ENCODE peak calls at places on chromosome 5, in four cellular contexts. E, V, N and B are unnamed samples.
A peak's percentile ranks its signal among the peaks of the same experiment; 100 is the strongest.

GRCh38 chr5:42767491-42768105 is 11.0 kb downstream of the CCDC152 start:
- DNase-seq in N (no peak), E (peak; percentile 61), V (peak; percentile 65), B (no peak)

GRCh38 chr5:115372121-115372520 is 75.7 kb upstream of the CCDC112 start:
- DNase-seq in V (peak; percentile 46), N (no peak), E (peak; percentile 20), B (peak; percentile 24)

GRCh38 chr5:17813214-17813613 is 179.0 kb downstream of the TAF11L14 start:
- DNase-seq in E (no peak), V (no peak), N (no peak), B (no peak)

GRCh38 chr5:135033026-135033861 is 784 bp downstream of the PITX1 start:
- DNase-seq in E (peak; percentile 12), V (peak; percentile 30), N (no peak), B (peak; percentile 47)

GRCh38 chr5:135324897-135325650 is 74.0 kb downstream of the MACROH2A1 start:
- DNase-seq in N (no peak), V (no peak), E (no peak), B (no peak)

GRCh38 chr5:95780597-95780996 is 41.9 kb downstream of the GLRX start:
- DNase-seq in N (no peak), V (no peak), E (peak; percentile 21), B (no peak)

GRCh38 chr5:158028349-158028748 is 169.4 kb upstream of the CLINT1 start:
- DNase-seq in E (no peak), N (no peak), V (no peak), B (no peak)

GRCh38 chr5:81971086-81971693 is 633 bp upstream of the ATG10 start:
- DNase-seq in V (peak; percentile 42), N (no peak), E (peak; percentile 34), B (peak; percentile 20)

GRCh38 chr5:168328804-168329203 is 37.4 kb downstream of the WWC1 start:
- DNase-seq in E (no peak), V (no peak), N (no peak), B (peak; percentile 34)

GRCh38 chr5:107666051-107666655 is 4.6 kb downstream of the EFNA5 start:
- DNase-seq in N (no peak), V (peak; percentile 25), E (no peak), B (no peak)

GRCh38 chr5:131109540-131110255 is 55.4 kb downstream of the HINT1 start:
- DNase-seq in E (peak; percentile 57), V (peak; percentile 62), N (peak; percentile 35), B (peak; percentile 46)

GRCh38 chr5:99037668-99038067 is 108.9 kb upstream of the CHD1 start:
- DNase-seq in V (no peak), E (no peak), N (no peak), B (no peak)

GRCh38 chr5:43042626-43043399 is 2.7 kb upstream of the ANXA2R start:
- DNase-seq in E (peak; percentile 69), N (peak; percentile 62), V (peak; percentile 76), B (peak; percentile 67)

DNA sequence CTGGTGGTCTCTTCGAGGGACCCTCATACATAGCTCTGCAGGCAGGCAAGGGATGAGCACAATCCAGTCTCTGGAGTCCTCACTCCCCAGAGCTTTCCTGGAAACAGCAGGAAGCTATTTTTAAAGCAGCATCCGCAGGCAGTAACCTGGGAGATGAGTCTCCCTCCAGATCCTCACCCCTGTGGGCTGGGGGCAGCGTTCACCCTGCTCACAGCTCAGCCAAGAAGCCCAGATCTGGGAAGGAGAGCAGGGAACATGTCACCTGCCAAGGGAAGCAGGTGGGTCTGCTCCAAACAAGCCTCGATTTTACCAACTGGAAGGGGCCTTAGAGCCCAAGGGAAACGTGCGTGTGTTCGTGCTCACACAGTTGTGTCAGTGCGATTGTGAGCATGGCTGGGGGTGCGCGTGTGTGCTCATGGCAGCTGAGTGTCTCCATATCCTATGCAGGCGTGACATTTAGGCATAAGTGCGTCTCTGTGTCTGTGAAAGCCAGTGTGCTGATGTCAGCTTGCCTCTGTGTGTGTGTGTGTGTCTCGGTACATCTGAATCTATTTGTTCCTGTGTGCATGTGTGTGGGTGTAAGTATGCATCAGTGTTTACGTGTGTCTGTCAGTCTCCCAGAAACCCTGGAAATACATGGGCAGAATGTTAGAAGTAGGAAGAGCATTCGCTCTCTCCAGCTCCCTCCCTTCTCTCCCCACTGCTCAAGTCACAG is 40.6 kb upstream of the CPLX2 start:
- DNase-seq in E (no peak), N (no peak), V (no peak), B (no peak)
- H3K4me3 ChIP-seq in E (no peak overlapping the region), N (no peak overlapping the region), V (no peak overlapping the region), B (no peak overlapping the region)

GRCh38 chr5:172681421-172681820 is 40.4 kb downstream of the NEURL1B start:
- DNase-seq in E (no peak), V (no peak), N (no peak), B (no peak)

GRCh38 chr5:172685036-172685435 is 44.0 kb downstream of the NEURL1B start:
- DNase-seq in N (no peak), V (no peak), E (no peak), B (no peak)

GRCh38 chr5:172686111-172686510 is 45.0 kb downstream of the NEURL1B start:
- DNase-seq in N (no peak), V (no peak), E (no peak), B (no peak)

GRCh38 chr5:172683264-172683663 is 42.2 kb downstream of the NEURL1B start:
- DNase-seq in E (no peak), N (no peak), V (no peak), B (no peak)

DNA sequence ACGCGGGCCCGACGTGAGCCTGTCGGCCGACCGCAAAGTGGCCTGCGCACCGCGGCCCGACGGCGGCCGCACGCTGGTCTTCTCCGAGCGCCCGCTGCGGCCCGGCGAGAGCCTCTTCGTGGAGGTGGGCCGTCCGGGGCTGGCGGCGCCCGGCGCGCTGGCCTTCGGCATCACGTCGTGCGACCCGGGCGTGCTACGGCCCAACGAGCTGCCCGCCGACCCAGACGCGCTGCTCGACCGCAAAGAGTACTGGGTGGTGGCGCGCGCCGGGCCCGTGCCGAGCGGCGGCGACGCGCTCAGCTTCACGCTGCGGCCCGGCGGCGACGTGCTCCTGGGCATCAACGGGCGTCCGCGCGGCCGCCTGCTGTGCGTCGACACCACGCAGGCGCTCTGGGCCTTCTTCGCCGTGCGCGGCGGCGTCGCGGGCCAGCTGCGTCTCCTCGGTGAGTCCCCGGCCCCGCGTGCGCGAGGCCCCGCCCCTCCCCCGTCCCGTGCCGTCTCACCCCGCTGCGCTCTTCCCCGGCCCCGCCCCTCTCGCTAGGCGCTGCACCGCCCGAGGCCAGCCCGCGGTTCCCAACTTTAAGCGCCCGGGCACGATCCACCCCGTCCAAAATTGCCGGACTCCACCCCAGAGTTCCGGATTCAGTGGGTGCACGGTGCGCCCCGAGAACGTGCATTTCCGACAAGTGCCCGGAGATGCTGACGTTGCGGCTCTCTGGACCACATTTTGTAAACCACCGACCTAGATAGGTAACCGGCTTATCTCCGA is 42.8 kb downstream of the NEURL1B start:
- DNase-seq in V (no peak), N (no peak), E (no peak), B (no peak)
- H3K4me3 ChIP-seq in V (no peak overlapping the region), N (no peak overlapping the region), E (no peak overlapping the region), B (no peak overlapping the region)

DNA sequence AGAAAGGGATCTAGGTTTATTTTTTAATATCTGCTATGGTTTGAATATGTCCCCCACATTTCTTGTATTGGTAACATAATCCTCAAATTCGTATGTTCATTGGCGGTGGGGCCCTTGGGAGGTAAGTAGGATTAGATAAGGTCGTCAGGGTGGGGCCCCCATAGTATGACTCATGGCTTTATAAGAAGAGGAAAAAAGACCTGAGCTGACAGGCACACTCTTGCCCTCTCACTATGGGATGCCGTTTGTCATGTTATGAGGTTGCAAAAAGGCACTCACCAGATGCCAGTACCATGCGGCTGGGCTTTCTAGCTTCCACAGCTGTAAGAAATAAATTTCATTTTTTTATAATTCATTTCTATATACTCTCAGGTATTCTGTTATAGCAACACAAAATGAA is 67.3 kb upstream of the SGCD start:
- DNase-seq in N (no peak), V (no peak), E (no peak), B (no peak)
- H3K4me3 ChIP-seq in N (no peak overlapping the region), V (no peak overlapping the region), E (no peak overlapping the region), B (no peak overlapping the region)

GRCh38 chr5:68942169-68942568 is 151.6 kb upstream of the SLC30A5 start:
- DNase-seq in V (no peak), E (no peak), N (no peak), B (no peak)
- H3K4me3 ChIP-seq in V (no peak overlapping the region), E (no peak overlapping the region), N (no peak overlapping the region), B (no peak overlapping the region)

GRCh38 chr5:15500326-15500958 is 462 bp downstream of the FBXL7 start:
- DNase-seq in E (peak; percentile 63), V (peak; percentile 56), N (no peak), B (peak; percentile 58)
- H3K4me3 ChIP-seq in E (peak overlapping the region; percentile 75), V (peak overlapping the region; percentile 80), N (no peak overlapping the region), B (peak overlapping the region; percentile 67)

GRCh38 chr5:321233-321725 is at the start of gene AHRR:
- DNase-seq in E (peak; percentile 44), N (no peak), V (peak; percentile 59), B (peak; percentile 63)

GRCh38 chr5:321726-322251 is 275 bp downstream of the AHRR start:
- DNase-seq in E (no peak), N (no peak), V (no peak), B (no peak)

GRCh38 chr5:318931-319601 is 2.4 kb upstream of the AHRR start:
- DNase-seq in E (no peak), V (no peak), N (no peak), B (no peak)

GRCh38 chr5:322281-322941 is 897 bp downstream of the AHRR start:
- DNase-seq in N (no peak), E (no peak), V (peak; percentile 26), B (no peak)

GRCh38 chr5:320524-321232 is 836 bp upstream of the AHRR start:
- DNase-seq in N (no peak), E (no peak), V (no peak), B (no peak)
- H3K4me3 ChIP-seq in N (peak overlapping the region; percentile 39), E (peak overlapping the region; percentile 49), V (peak overlapping the region; percentile 65), B (peak overlapping the region; percentile 41)

GRCh38 chr5:36068751-36069281 is 2.1 kb upstream of the UGT3A2 start:
- DNase-seq in E (no peak), V (no peak), N (no peak), B (no peak)

GRCh38 chr5:36066001-36066539 is 612 bp downstream of the UGT3A2 start:
- DNase-seq in N (no peak), V (no peak), E (no peak), B (no peak)

GRCh38 chr5:36070687-36071571 is 4.2 kb upstream of the UGT3A2 start:
- DNase-seq in E (no peak), N (no peak), V (no peak), B (no peak)

DNA sequence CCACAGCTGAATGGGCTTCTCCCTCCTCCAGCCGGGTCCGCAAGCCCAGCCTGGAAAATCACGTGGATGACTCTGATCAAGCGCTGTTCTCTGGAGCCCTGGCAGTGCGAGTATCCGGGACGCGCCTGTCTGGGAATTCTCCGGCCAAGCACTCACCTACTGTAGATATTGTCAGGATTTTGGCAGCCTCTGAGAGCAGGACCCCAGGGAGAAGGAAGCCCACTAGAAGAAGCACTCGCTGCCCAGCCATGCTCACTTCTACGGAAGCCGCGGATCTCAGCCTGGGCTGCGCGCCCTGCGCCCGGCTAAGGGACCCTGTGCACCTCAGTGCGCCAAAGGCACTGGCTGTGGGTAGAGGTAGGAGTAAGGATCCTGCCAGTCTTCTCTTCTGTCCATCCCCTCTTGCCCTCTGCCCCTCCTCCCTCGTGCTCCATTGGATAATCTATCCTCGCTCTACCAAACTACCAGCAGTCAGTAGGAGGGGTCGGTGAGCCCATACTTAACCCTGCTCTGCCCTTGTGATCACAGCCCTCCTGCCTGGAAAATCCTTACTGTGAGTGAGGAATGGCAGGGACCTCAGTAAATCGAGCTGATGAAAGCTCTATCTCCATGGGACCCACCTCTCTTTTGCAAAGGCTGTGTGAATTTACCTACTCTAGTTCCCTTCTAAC is at the start of gene UGT3A2:
- DNase-seq in V (no peak), N (no peak), E (no peak), B (peak; percentile 62)
- H3K4me3 ChIP-seq in V (no peak within 1 kb of the TSS), N (no peak within 1 kb of the TSS), E (no peak within 1 kb of the TSS), B (peak within 1 kb of the TSS; percentile 24)